ENCODE peak calls at places on chromosome 1, in five cellular contexts. I, R, Y, G and L are unnamed samples. For H3K4me1, the result is how much of the 10 kb centered on the place peaks cover.

GRCh38 chr1:89149229-89149628 is 23.3 kb upstream of the GBP2 start:
- DNase-seq in G (no peak), R (no peak), Y (no peak), I (peak), L (no peak)

GRCh38 chr1:195195423-195196057 is 1412.7 kb downstream of the KCNT2 start:
- DNase-seq in R (no peak), G (no peak), I (no peak), Y (no peak), L (no peak)

GRCh38 chr1:226309398-226310122 is 596 bp upstream of the LIN9 start:
- DNase-seq in Y (no peak), R (peak), I (peak), G (no peak), L (peak)

GRCh38 chr1:68230901-68231626 is 1.3 kb downstream of the WLS start:
- DNase-seq in R (peak), Y (peak), I (peak), G (no peak), L (peak)

GRCh38 chr1:100463809-100464424 is 74.0 kb upstream of the GPR88 start:
- DNase-seq in Y (peak), R (peak), I (peak), G (peak), L (peak)

GRCh38 chr1:54249798-54250497 is 50.0 kb downstream of the MRPL37 start:
- DNase-seq in G (no peak), Y (peak), I (no peak), R (no peak), L (no peak)

GRCh38 chr1:151062738-151063371 is 2.7 kb downstream of the MLLT11 start:
- DNase-seq in R (no peak), I (no peak), G (peak), Y (no peak), L (no peak)

GRCh38 chr1:151553659-151554058 is 13.6 kb downstream of the TUFT1 start:
- DNase-seq in Y (no peak), R (no peak), I (no peak), G (no peak), L (no peak)

GRCh38 chr1:15157524-15158399 is 4.2 kb downstream of the TMEM51 start:
- DNase-seq in Y (no peak), R (no peak), G (no peak), I (no peak), L (no peak)

GRCh38 chr1:101178688-101179491 is 57.9 kb upstream of the S1PR1 start:
- DNase-seq in Y (no peak), R (no peak), G (no peak), I (no peak), L (no peak)

GRCh38 chr1:217917277-217917887 is 286.2 kb downstream of the SPATA17 start:
- DNase-seq in I (peak), G (no peak), R (no peak), Y (no peak), L (no peak)

GRCh38 chr1:15417365-15417934 is 7.8 kb downstream of the EFHD2 start:
- DNase-seq in I (no peak), G (peak), Y (no peak), R (peak), L (peak)

GRCh38 chr1:235502601-235503332 is 1.5 kb downstream of the B3GALNT2 start:
- DNase-seq in R (no peak), Y (no peak), G (no peak), I (no peak), L (no peak)

GRCh38 chr1:6281511-6282402 is 20.9 kb upstream of the GPR153 start:
- DNase-seq in Y (no peak), R (no peak), I (no peak), G (no peak), L (no peak)

GRCh38 chr1:186239211-186239610 is 135.8 kb downstream of the TPR start:
- DNase-seq in Y (no peak), R (no peak), G (no peak), I (no peak), L (no peak)

GRCh38 chr1:228366851-228367741 is 39.5 kb downstream of the TRIM11 start:
- DNase-seq in I (peak), Y (peak), R (no peak), G (no peak), L (no peak)

GRCh38 chr1:226405411-226405988 is 2.4 kb downstream of the PARP1 start:
- DNase-seq in R (no peak), I (no peak), Y (no peak), G (peak), L (no peak)

GRCh38 chr1:12616709-12617373 is 1.2 kb downstream of the DHRS3 start:
- DNase-seq in Y (peak), R (no peak), G (no peak), I (peak), L (no peak)

GRCh38 chr1:153985341-153985912 is 712 bp downstream of the RAB13 start:
- DNase-seq in Y (peak), G (peak), R (peak), I (peak), L (no peak)

GRCh38 chr1:15851251-15852035 is 3.9 kb downstream of the SPEN start:
- DNase-seq in I (no peak), R (no peak), Y (no peak), G (no peak), L (no peak)

GRCh38 chr1:22132517-22133235 is 10.2 kb downstream of the WNT4 start:
- DNase-seq in G (no peak), R (no peak), I (no peak), Y (peak), L (no peak)

GRCh38 chr1:56199060-56199459 is 380.3 kb downstream of the PLPP3 start:
- DNase-seq in I (no peak), G (no peak), Y (peak), R (no peak), L (no peak)

GRCh38 chr1:33332357-33332789 is 11.5 kb upstream of the A3GALT2 start:
- DNase-seq in G (no peak), Y (peak), I (no peak), R (no peak), L (no peak)
- H3K4me1 ChIP-seq in G (under half), Y (half or more), I (half or more), R (under half), L (half or more)

GRCh38 chr1:24504560-24504959 is 1.9 kb downstream of the RCAN3 start:
- DNase-seq in I (no peak), G (no peak), R (no peak), Y (no peak), L (no peak)
- H3K4me1 ChIP-seq in I (under half), G (under half), R (under half), Y (under half), L (under half)

DNA sequence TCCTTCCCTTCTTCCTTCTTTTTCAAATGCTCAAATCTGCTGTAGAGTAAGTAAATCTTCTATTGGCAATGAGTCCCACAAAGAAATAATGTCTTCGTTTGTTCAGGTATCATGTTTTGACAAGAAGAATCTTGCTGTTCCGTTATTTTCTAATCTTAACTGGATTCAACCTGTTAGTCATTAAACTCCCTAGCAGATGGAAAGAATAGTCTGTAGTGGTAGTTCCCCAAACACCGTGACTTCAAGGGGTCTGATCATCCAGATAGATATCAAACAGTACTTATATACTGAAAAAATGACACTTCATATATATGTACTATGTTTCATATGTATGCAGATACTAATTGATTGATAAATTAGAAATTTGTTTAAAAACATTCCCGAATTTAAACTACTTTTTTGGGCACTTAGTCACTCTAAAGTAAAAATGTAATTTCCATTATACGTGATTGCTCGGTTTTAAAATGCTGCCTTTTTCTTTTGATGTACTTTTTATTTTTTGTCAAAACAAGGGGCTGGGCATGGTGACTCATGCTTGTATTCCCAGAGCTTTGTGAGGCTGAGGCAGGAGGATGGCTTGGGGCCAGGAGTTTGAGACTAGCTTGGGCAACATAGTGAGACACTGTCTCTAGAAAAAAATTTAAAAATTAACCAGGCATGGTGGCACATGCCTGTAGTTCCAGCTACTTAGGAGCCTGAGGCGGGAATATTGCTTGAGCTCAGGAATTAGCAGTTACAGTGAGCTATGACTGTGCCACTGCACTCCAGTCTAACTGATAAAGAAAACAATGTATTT is 335.7 kb upstream of the SNX7 start:
- DNase-seq in I (peak), R (peak), Y (peak), G (no peak), L (no peak)
- H3K4me1 ChIP-seq in I (under half), R (under half), Y (under half), G (under half), L (under half)

GRCh38 chr1:3289502-3289901 is 165.0 kb upstream of the ARHGEF16 start:
- DNase-seq in I (no peak), G (no peak), R (no peak), Y (no peak), L (no peak)
- H3K4me1 ChIP-seq in I (under half), G (under half), R (under half), Y (under half), L (under half)